ENCODE peak calls at places on chromosomes 1 and 21, in seven cellular contexts. K, Y, G, R, T, D and X are unnamed samples.

GRCh38 chr1:26282694-26283019 is 2.8 kb downstream of the SH3BGRL3 start:
- DNase-seq in G (no peak), T (no peak), D (no peak), R (no peak), Y (no peak), K (no peak), X (no peak)

GRCh38 chr1:159752135-159752580 is 28.6 kb upstream of the DUSP23 start:
- DNase-seq in R (peak; percentile 74), K (no peak), G (peak; percentile 8), D (peak; percentile 54), Y (no peak), T (no peak), X (no peak)

GRCh38 chr1:197913495-197914276 is 3.5 kb upstream of the LHX9 start:
- DNase-seq in T (no peak), K (no peak), R (no peak), D (no peak), Y (no peak), G (no peak), X (no peak)

GRCh38 chr1:41486053-41486891 is 1.8 kb upstream of the EDN2 start:
- DNase-seq in G (peak; percentile 20), K (no peak), R (no peak), T (no peak), D (no peak), Y (no peak), X (no peak)

GRCh38 chr21:23660560-23660959 is 1946.7 kb downstream of the MRPL39 start:
- DNase-seq in Y (no peak), R (no peak), G (no peak), K (no peak), D (no peak), T (no peak), X (no peak)

GRCh38 chr1:223401873-223402789 is 8.9 kb downstream of the CCDC185 start:
- DNase-seq in G (peak; percentile 68), D (no peak), R (no peak), Y (no peak), T (no peak), K (peak; percentile 50), X (no peak)

GRCh38 chr1:116067564-116067887 is 43.7 kb upstream of the MAB21L3 start:
- DNase-seq in T (peak; percentile 61), K (peak; percentile 77), R (no peak), G (peak; percentile 76), Y (no peak), D (peak; percentile 50), X (no peak)

GRCh38 chr1:187129132-187129531 is 300.4 kb downstream of the PLA2G4A start:
- DNase-seq in D (no peak), Y (no peak), K (no peak), G (no peak), R (no peak), T (no peak), X (no peak)

GRCh38 chr1:212286437-212287131 is 1.4 kb downstream of the PPP2R5A start:
- DNase-seq in R (peak; percentile 40), Y (no peak), T (no peak), G (peak; percentile 5), D (no peak), K (no peak), X (no peak)